ENCODE peak calls at places on chromosomes 12 and 14, in nine cellular contexts. D, A, V, B, O, E, X, S and K are unnamed samples.

GRCh38 chr14:75277796-75278421 is 719 bp upstream of the FOS start:
- DNase-seq in D (no peak), A (peak; percentile 52), V (peak; percentile 67), B (no peak), O (no peak), E (peak; percentile 45), X (no peak), S (peak; percentile 42), K (no peak)

GRCh38 chr14:75711134-75711795 is 50.2 kb downstream of the TTLL5 start:
- DNase-seq in D (no peak), A (peak; percentile 53), V (peak; percentile 79), B (peak; percentile 20), O (peak; percentile 32), E (peak; percentile 27), X (peak; percentile 52), S (peak; percentile 40), K (peak; percentile 67)

GRCh38 chr12:105922670-105923102 is 216.1 kb downstream of the NUAK1 start:
- DNase-seq in D (no peak), A (peak; percentile 76), V (peak; percentile 85), B (no peak), O (no peak), E (peak; percentile 66), X (no peak), S (no peak), K (no peak)

GRCh38 chr14:67526676-67527459 is 6.2 kb upstream of the PLEKHH1 start:
- DNase-seq in D (peak; percentile 40), A (peak; percentile 63), V (peak; percentile 68), B (peak; percentile 39), O (peak; percentile 53), E (peak; percentile 39), X (peak; percentile 61), S (no peak), K (peak; percentile 86)

GRCh38 chr12:106679576-106679975 is 94.9 kb upstream of the RIC8B start:
- DNase-seq in D (no peak), A (no peak), V (no peak), B (no peak), O (no peak), E (no peak), X (no peak), S (no peak), K (no peak)

GRCh38 chr12:74401966-74402365 is 135.7 kb upstream of the ATXN7L3B start:
- DNase-seq in D (no peak), A (no peak), V (no peak), B (no peak), O (no peak), E (no peak), X (no peak), S (no peak), K (no peak)

GRCh38 chr14:36773136-36773540 is 111.5 kb downstream of the PAX9 start:
- DNase-seq in D (no peak), A (peak; percentile 83), V (peak; percentile 47), B (no peak), O (no peak), E (peak; percentile 71), X (no peak), S (no peak), K (peak; percentile 75)

GRCh38 chr14:34538871-34539406 is 562 bp downstream of the EAPP start:
- DNase-seq in D (no peak), A (peak; percentile 30), V (no peak), B (no peak), O (no peak), E (no peak), X (no peak), S (no peak), K (no peak)

GRCh38 chr14:49584058-49584457 is 2.1 kb downstream of the RPS29 start:
- DNase-seq in D (no peak), A (no peak), V (no peak), B (no peak), O (no peak), E (no peak), X (no peak), S (no peak), K (no peak)
- H3K4me3 ChIP-seq in D (peak overlapping the region; percentile 25), A (no peak overlapping the region), V (peak overlapping the region; percentile 11), B (peak overlapping the region; percentile 95), O (peak overlapping the region; percentile 96), E (peak overlapping the region; percentile 99), X (no peak overlapping the region), S (no peak overlapping the region), K (peak overlapping the region; percentile 91)

GRCh38 chr14:77102154-77102553 is 4.1 kb downstream of the CIPC start:
- DNase-seq in D (no peak), A (no peak), V (no peak), B (no peak), O (no peak), E (no peak), X (no peak), S (no peak), K (no peak)

GRCh38 chr14:77103475-77103874 is 5.4 kb downstream of the CIPC start:
- DNase-seq in D (no peak), A (no peak), V (no peak), B (no peak), O (no peak), E (no peak), X (no peak), S (no peak), K (no peak)

GRCh38 chr14:77099425-77100167 is 1.5 kb downstream of the CIPC start:
- DNase-seq in D (no peak), A (peak; percentile 40), V (peak; percentile 75), B (no peak), O (no peak), E (peak; percentile 40), X (no peak), S (no peak), K (no peak)

GRCh38 chr14:77098470-77099353 is 654 bp downstream of the CIPC start:
- DNase-seq in D (peak; percentile 32), A (no peak), V (no peak), B (peak; percentile 49), O (peak; percentile 20), E (no peak), X (no peak), S (peak; percentile 85), K (no peak)

GRCh38 chr14:77100961-77101360 is 2.9 kb downstream of the CIPC start:
- DNase-seq in D (peak; percentile 39), A (no peak), V (peak; percentile 16), B (no peak), O (peak; percentile 69), E (no peak), X (no peak), S (no peak), K (no peak)
- H3K4me3 ChIP-seq in D (no peak overlapping the region), A (no peak overlapping the region), V (no peak overlapping the region), B (no peak overlapping the region), O (peak overlapping the region; percentile 50), E (no peak overlapping the region), X (no peak overlapping the region), S (no peak overlapping the region), K (no peak overlapping the region)

DNA sequence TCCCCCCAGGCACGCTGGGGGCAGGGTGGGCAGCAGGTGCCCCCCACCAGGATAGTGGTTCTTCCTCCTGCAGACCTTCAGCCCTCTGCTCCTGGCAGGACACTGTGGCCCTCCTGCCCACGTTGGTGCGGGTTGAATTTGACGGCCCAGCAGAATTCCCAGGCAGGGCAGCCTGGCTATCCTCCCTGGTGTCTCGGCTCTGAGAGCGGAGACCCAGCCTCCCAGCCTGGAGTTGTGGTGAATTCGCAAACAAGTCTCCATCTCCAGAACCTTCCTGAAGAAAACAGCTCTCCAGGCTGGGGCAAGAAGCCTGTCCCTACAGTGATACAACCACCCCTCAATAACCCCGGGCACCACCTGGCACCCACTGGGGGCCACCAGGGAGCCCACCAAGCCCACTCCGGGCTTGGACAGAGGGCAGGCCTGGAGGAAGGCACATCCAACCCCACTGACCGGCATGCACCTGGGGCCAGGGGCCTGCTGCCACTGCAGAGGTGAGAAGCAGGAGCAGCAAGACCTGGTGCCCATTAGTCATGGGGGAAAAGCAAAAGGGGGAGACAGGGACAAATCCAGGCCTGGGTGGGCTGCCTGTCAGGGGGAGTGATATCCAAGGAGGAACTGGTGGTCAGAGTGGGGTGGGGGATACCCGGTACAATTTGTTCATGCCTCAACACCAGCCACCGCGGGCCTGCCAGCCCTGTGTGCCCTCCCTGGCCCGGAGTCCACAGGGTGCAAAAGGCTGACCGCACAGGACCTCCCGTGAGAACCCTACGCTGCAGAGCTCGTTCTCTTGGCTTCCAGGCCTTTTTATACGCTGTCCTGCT is 3.6 kb downstream of the ANKRD9 start:
- DNase-seq in D (no peak), A (no peak), V (no peak), B (no peak), O (no peak), E (no peak), X (no peak), S (peak; percentile 46), K (no peak)
- H3K4me3 ChIP-seq in D (peak overlapping the region; percentile 13), A (no peak overlapping the region), V (no peak overlapping the region), B (no peak overlapping the region), O (no peak overlapping the region), E (no peak overlapping the region), X (no peak overlapping the region), S (no peak overlapping the region), K (no peak overlapping the region)

GRCh38 chr12:51855586-51856428 is 7.3 kb upstream of the FIGNL2 start:
- DNase-seq in D (no peak), A (no peak), V (no peak), B (no peak), O (no peak), E (no peak), X (no peak), S (peak; percentile 83), K (peak; percentile 95)
- H3K4me3 ChIP-seq in D (no peak overlapping the region), A (no peak overlapping the region), V (peak overlapping the region; percentile 32), B (peak overlapping the region; percentile 22), O (no peak overlapping the region), E (peak overlapping the region; percentile 48), X (no peak overlapping the region), S (no peak overlapping the region), K (no peak overlapping the region)